ENCODE peak calls at places on chromosomes 12 and 14, in five cellular contexts. One of them, this sample, is unnamed.

GRCh38 chr14:23209651-23210423 is 26.4 kb upstream of the SLC7A8 start:
- DNase-seq in CD4-positive, alpha-beta T cell: no peak
- DNase-seq in GM20000: no peak
- DNase-seq in heart left ventricle: no peak
- DNase-seq in fibroblast of mammary gland: peak; percentile 24
- DNase-seq in this sample: no peak

GRCh38 chr14:100531591-100532121 is 55.6 kb downstream of the BEGAIN start:
- DNase-seq in heart left ventricle: no peak
- DNase-seq in GM20000: no peak
- DNase-seq in CD4-positive, alpha-beta T cell: no peak
- DNase-seq in fibroblast of mammary gland: no peak
- DNase-seq in this sample: no peak

GRCh38 chr12:13208533-13209278 is 12.2 kb downstream of the EMP1 start:
- DNase-seq in heart left ventricle: no peak
- DNase-seq in CD4-positive, alpha-beta T cell: no peak
- DNase-seq in fibroblast of mammary gland: no peak
- DNase-seq in GM20000: no peak
- DNase-seq in this sample: no peak

GRCh38 chr12:75981773-75982564 is 49.6 kb downstream of the PHLDA1 start:
- DNase-seq in GM20000: peak; percentile 27
- DNase-seq in heart left ventricle: peak; percentile 60
- DNase-seq in fibroblast of mammary gland: peak; percentile 74
- DNase-seq in CD4-positive, alpha-beta T cell: no peak
- DNase-seq in this sample: no peak

GRCh38 chr14:71398450-71398849 is 491.2 kb downstream of the PCNX1 start:
- DNase-seq in heart left ventricle: no peak
- DNase-seq in GM20000: no peak
- DNase-seq in fibroblast of mammary gland: no peak
- DNase-seq in CD4-positive, alpha-beta T cell: no peak
- DNase-seq in this sample: no peak

GRCh38 chr12:97989366-97989940 is 525.9 kb upstream of the TMPO start:
- DNase-seq in CD4-positive, alpha-beta T cell: no peak
- DNase-seq in fibroblast of mammary gland: no peak
- DNase-seq in heart left ventricle: no peak
- DNase-seq in GM20000: no peak
- DNase-seq in this sample: no peak

GRCh38 chr12:20629414-20630156 is 65.5 kb upstream of the SLCO1C1 start:
- DNase-seq in fibroblast of mammary gland: peak; percentile 42
- DNase-seq in heart left ventricle: no peak
- DNase-seq in CD4-positive, alpha-beta T cell: no peak
- DNase-seq in GM20000: no peak
- DNase-seq in this sample: no peak

GRCh38 chr14:79254069-79254775 is 957.1 kb downstream of the DIO2 start:
- DNase-seq in GM20000: no peak
- DNase-seq in CD4-positive, alpha-beta T cell: no peak
- DNase-seq in heart left ventricle: no peak
- DNase-seq in fibroblast of mammary gland: peak; percentile 24
- DNase-seq in this sample: no peak

GRCh38 chr12:2897418-2897817 is 6.7 kb downstream of the TULP3 start:
- DNase-seq in GM20000: no peak
- DNase-seq in CD4-positive, alpha-beta T cell: no peak
- DNase-seq in heart left ventricle: no peak
- DNase-seq in fibroblast of mammary gland: no peak
- DNase-seq in this sample: no peak

GRCh38 chr14:71956920-71957563 is 24.8 kb downstream of the RGS6 start:
- DNase-seq in GM20000: no peak
- DNase-seq in CD4-positive, alpha-beta T cell: no peak
- DNase-seq in fibroblast of mammary gland: no peak
- DNase-seq in heart left ventricle: no peak
- DNase-seq in this sample: peak; percentile 11

GRCh38 chr14:34424488-34424887 is 37.6 kb downstream of the SPTSSA start:
- DNase-seq in CD4-positive, alpha-beta T cell: no peak
- DNase-seq in heart left ventricle: no peak
- DNase-seq in fibroblast of mammary gland: no peak
- DNase-seq in GM20000: no peak
- DNase-seq in this sample: no peak

GRCh38 chr12:126027816-126028215 is 962.6 kb downstream of the AACS start:
- DNase-seq in fibroblast of mammary gland: no peak
- DNase-seq in CD4-positive, alpha-beta T cell: no peak
- DNase-seq in GM20000: no peak
- DNase-seq in heart left ventricle: no peak
- DNase-seq in this sample: no peak

GRCh38 chr12:67018105-67018504 is 251.1 kb upstream of the CAND1 start:
- DNase-seq in CD4-positive, alpha-beta T cell: no peak
- DNase-seq in heart left ventricle: no peak
- DNase-seq in GM20000: no peak
- DNase-seq in fibroblast of mammary gland: no peak
- DNase-seq in this sample: no peak
- TF ChIP-seq CTCF in CD4-positive, alpha-beta T cell: no peak
- TF ChIP-seq CTCF in heart left ventricle: no peak
- TF ChIP-seq CTCF in GM20000: no peak
- TF ChIP-seq CTCF in fibroblast of mammary gland: no peak
- TF ChIP-seq CTCF in this sample: no peak

GRCh38 chr12:14618990-14619389 is 51.3 kb upstream of the PLBD1 start:
- DNase-seq in CD4-positive, alpha-beta T cell: no peak
- DNase-seq in fibroblast of mammary gland: peak; percentile 47
- DNase-seq in heart left ventricle: peak; percentile 11
- DNase-seq in GM20000: no peak
- DNase-seq in this sample: no peak
- TF ChIP-seq CTCF in CD4-positive, alpha-beta T cell: peak; percentile 49
- TF ChIP-seq CTCF in fibroblast of mammary gland: peak; percentile 54
- TF ChIP-seq CTCF in heart left ventricle: peak; percentile 52
- TF ChIP-seq CTCF in GM20000: no peak
- TF ChIP-seq CTCF in this sample: no peak

DNA sequence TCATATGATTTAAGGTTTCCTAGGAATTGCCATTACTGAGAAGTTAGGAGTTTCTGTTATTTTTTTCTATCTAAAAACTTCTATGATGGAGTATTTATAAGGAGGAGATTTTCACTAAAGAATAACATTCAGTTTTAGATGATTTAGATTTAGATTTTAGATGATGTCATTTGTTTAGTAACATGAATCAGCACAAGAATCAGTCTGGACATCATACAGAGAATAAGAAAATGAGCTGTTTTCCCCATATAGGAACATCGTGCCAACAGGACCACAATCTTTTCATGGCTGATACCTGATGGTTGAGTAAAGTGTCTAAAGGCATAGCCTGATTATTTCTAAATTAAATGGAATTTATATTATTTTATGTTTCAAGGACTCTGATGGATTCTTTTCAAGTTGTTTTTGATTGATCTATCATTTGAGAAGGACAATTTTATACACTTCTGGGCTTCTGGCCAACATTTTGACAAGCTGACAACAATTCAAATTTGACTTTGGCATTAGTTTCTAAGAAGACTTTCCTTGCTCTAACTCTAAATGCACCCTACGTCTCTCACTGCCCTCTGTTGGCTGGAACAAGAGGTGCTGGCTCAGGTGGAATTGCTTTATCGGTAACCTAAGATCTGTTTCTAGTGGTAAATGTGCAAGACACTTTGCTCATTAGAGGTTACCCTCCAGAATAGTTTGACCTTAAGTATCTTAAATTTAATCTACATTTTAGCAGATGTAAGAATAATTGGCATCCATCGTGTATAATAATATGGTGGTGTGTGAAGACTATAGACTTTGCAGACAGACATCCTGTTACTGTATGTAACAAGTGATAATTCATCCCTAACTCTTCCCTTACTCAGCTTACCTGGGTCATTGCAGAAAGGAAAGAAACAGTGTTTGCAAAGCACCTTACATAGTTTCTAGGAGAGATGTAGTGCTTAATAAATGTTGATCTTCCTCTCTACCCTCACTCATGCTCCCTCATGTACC is 42.8 kb upstream of the CPSF6 start:
- DNase-seq in GM20000: no peak
- DNase-seq in heart left ventricle: no peak
- DNase-seq in fibroblast of mammary gland: peak; percentile 19
- DNase-seq in CD4-positive, alpha-beta T cell: no peak
- DNase-seq in this sample: no peak
- TF ChIP-seq CTCF in GM20000: no peak
- TF ChIP-seq CTCF in heart left ventricle: no peak
- TF ChIP-seq CTCF in fibroblast of mammary gland: peak; percentile 43
- TF ChIP-seq CTCF in CD4-positive, alpha-beta T cell: no peak
- TF ChIP-seq CTCF in this sample: peak; percentile 14

DNA sequence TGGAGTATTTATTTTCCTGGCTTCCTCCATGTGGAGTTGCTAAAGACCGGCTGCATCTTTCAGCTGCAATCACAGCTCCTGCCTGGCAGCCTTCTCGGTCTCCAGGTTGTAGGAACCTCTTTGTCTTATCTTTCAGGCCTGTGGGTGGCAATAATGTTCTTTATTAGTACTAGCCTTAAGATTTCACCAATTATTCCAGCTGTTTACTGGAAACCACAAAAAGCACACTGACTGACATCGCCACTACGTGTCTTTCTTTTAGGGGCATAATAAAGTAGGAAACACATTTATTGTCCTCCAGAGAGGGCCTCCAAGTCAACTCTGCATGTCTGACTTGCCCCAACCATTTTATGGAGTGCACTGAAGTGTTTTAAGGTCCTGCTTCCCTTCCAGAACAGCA is 1116.5 kb upstream of the TMEM132C start:
- DNase-seq in GM20000: no peak
- DNase-seq in fibroblast of mammary gland: peak; percentile 59
- DNase-seq in heart left ventricle: no peak
- DNase-seq in CD4-positive, alpha-beta T cell: no peak
- DNase-seq in this sample: no peak
- TF ChIP-seq CTCF in GM20000: no peak
- TF ChIP-seq CTCF in fibroblast of mammary gland: peak; percentile 8
- TF ChIP-seq CTCF in heart left ventricle: no peak
- TF ChIP-seq CTCF in CD4-positive, alpha-beta T cell: no peak
- TF ChIP-seq CTCF in this sample: no peak

GRCh38 chr12:19130224-19131019 is 889 bp downstream of the PLEKHA5 start:
- DNase-seq in fibroblast of mammary gland: peak; percentile 16
- DNase-seq in CD4-positive, alpha-beta T cell: no peak
- DNase-seq in heart left ventricle: peak; percentile 38
- DNase-seq in GM20000: peak; percentile 29
- DNase-seq in this sample: peak; percentile 29

GRCh38 chr12:19127270-19127669 is 2.3 kb upstream of the PLEKHA5 start:
- DNase-seq in fibroblast of mammary gland: no peak
- DNase-seq in CD4-positive, alpha-beta T cell: no peak
- DNase-seq in heart left ventricle: no peak
- DNase-seq in GM20000: no peak
- DNase-seq in this sample: no peak

GRCh38 chr12:19129121-19129485 is 430 bp upstream of the PLEKHA5 start:
- DNase-seq in GM20000: no peak
- DNase-seq in fibroblast of mammary gland: peak; percentile 43
- DNase-seq in CD4-positive, alpha-beta T cell: no peak
- DNase-seq in heart left ventricle: no peak
- DNase-seq in this sample: no peak

GRCh38 chr12:19131020-19131431 is 1.5 kb downstream of the PLEKHA5 start:
- DNase-seq in fibroblast of mammary gland: peak; percentile 58
- DNase-seq in GM20000: peak; percentile 20
- DNase-seq in heart left ventricle: peak; percentile 25
- DNase-seq in CD4-positive, alpha-beta T cell: no peak
- DNase-seq in this sample: peak; percentile 9

DNA sequence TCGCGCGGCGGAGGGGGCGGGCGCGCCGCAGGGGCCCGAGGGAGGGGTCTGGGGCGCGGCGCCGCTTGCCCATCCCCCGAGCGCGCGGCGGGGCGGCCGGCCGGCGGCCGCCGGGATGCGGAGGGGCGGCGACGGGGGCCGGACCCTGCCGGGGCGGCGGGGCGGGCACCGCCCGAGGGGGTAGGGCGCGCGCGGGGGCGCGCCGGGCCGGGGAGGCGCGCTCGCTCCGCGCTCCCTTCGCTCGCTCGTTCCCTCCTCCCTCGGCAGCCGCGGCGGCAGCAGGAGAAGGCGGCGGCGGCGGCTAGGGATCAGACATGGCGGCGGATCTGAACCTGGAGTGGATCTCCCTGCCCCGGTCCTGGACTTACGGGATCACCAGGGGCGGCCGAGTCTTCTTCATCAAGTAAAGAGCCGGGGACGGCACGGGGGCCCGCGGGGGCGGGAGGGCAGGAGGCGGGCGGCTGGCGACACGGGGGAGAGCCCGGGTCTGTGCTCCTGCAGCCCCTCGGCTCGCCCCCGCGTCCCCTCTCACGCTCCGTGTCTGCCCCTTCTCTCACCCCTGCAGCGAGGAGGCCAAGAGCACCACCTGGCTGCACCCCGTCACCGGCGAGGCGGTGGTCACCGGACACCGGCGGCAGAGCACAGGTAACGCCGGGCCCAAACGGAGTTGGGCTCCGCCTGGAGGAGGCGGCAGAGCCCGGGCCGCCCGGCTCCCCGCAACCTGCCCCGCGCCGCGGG is at the start of gene PLEKHA5:
- DNase-seq in heart left ventricle: peak; percentile 77
- DNase-seq in CD4-positive, alpha-beta T cell: peak; percentile 8
- DNase-seq in fibroblast of mammary gland: peak; percentile 66
- DNase-seq in GM20000: peak; percentile 68
- DNase-seq in this sample: peak; percentile 49
- TF ChIP-seq CTCF in heart left ventricle: peak; percentile 12
- TF ChIP-seq CTCF in CD4-positive, alpha-beta T cell: no peak
- TF ChIP-seq CTCF in fibroblast of mammary gland: no peak
- TF ChIP-seq CTCF in GM20000: no peak
- TF ChIP-seq CTCF in this sample: no peak

This sample was measured in GM13976.